ENCODE peak calls at places on chromosomes 13 and 19, in ten cellular contexts. One of them, this sample, is unnamed.

GRCh38 chr19:48965033-48965805 is at the start of gene FTL:
- DNase-seq in lower lobe of right lung: peak; percentile 99
- DNase-seq in foreskin fibroblast: peak; percentile 97
- DNase-seq in activated effector memory CD4-positive, alpha-beta T cell treated with anti-CD3 and anti-CD28 coated beads, Interleukin-2, amount 50 U/mL, for 16 hours: peak; percentile 96
- DNase-seq in stimulated activated naive CD8-positive, alpha-beta T cell treated with anti-CD3 and anti-CD28 coated beads, Interleukin-15, Interleukin-2, amounts not matched to agents 100 U/mL and 50 U/mL, for 24 hours: peak; percentile 96
- DNase-seq in activated B cell treated with CpG ODN at 0.5 μM for 24 hours: peak; percentile 88
- DNase-seq in left lung: peak; percentile 99
- DNase-seq in stimulated activated CD4-positive, alpha-beta T cell treated with anti-CD3 and anti-CD28 coated beads, Interleukin-1b, Interleukin-23, amount 100 ng/mL, for 4 hours: peak; percentile 86
- DNase-seq in T follicular helper cell: peak; percentile 72
- DNase-seq in neuronal stem cell: peak; percentile 84
- DNase-seq in this sample: peak; percentile 98

GRCh38 chr13:106151056-106151699 is 384.3 kb downstream of the EFNB2 start:
- DNase-seq in lower lobe of right lung: no peak
- DNase-seq in foreskin fibroblast: peak; percentile 97
- DNase-seq in activated effector memory CD4-positive, alpha-beta T cell treated with anti-CD3 and anti-CD28 coated beads, Interleukin-2, amount 50 U/mL, for 16 hours: no peak
- DNase-seq in stimulated activated naive CD8-positive, alpha-beta T cell treated with anti-CD3 and anti-CD28 coated beads, Interleukin-15, Interleukin-2, amounts not matched to agents 100 U/mL and 50 U/mL, for 24 hours: no peak
- DNase-seq in activated B cell treated with CpG ODN at 0.5 μM for 24 hours: no peak
- DNase-seq in left lung: no peak
- DNase-seq in stimulated activated CD4-positive, alpha-beta T cell treated with anti-CD3 and anti-CD28 coated beads, Interleukin-1b, Interleukin-23, amount 100 ng/mL, for 4 hours: no peak
- DNase-seq in T follicular helper cell: no peak
- DNase-seq in neuronal stem cell: peak; percentile 48
- DNase-seq in this sample: peak; percentile 85

GRCh38 chr19:11172576-11172975 is 17.0 kb upstream of the SPC24 start:
- DNase-seq in lower lobe of right lung: no peak
- DNase-seq in foreskin fibroblast: no peak
- DNase-seq in activated effector memory CD4-positive, alpha-beta T cell treated with anti-CD3 and anti-CD28 coated beads, Interleukin-2, amount 50 U/mL, for 16 hours: no peak
- DNase-seq in stimulated activated naive CD8-positive, alpha-beta T cell treated with anti-CD3 and anti-CD28 coated beads, Interleukin-15, Interleukin-2, amounts not matched to agents 100 U/mL and 50 U/mL, for 24 hours: no peak
- DNase-seq in activated B cell treated with CpG ODN at 0.5 μM for 24 hours: no peak
- DNase-seq in left lung: no peak
- DNase-seq in stimulated activated CD4-positive, alpha-beta T cell treated with anti-CD3 and anti-CD28 coated beads, Interleukin-1b, Interleukin-23, amount 100 ng/mL, for 4 hours: no peak
- DNase-seq in T follicular helper cell: no peak
- DNase-seq in neuronal stem cell: no peak
- DNase-seq in this sample: no peak

GRCh38 chr19:3670796-3671679 is 29.2 kb downstream of the PIP5K1C start:
- DNase-seq in lower lobe of right lung: peak; percentile 69
- DNase-seq in foreskin fibroblast: peak; percentile 66
- DNase-seq in activated effector memory CD4-positive, alpha-beta T cell treated with anti-CD3 and anti-CD28 coated beads, Interleukin-2, amount 50 U/mL, for 16 hours: peak; percentile 74
- DNase-seq in stimulated activated naive CD8-positive, alpha-beta T cell treated with anti-CD3 and anti-CD28 coated beads, Interleukin-15, Interleukin-2, amounts not matched to agents 100 U/mL and 50 U/mL, for 24 hours: peak; percentile 83
- DNase-seq in activated B cell treated with CpG ODN at 0.5 μM for 24 hours: no peak
- DNase-seq in left lung: peak; percentile 63
- DNase-seq in stimulated activated CD4-positive, alpha-beta T cell treated with anti-CD3 and anti-CD28 coated beads, Interleukin-1b, Interleukin-23, amount 100 ng/mL, for 4 hours: no peak
- DNase-seq in T follicular helper cell: no peak
- DNase-seq in neuronal stem cell: no peak
- DNase-seq in this sample: peak; percentile 81

GRCh38 chr13:64471916-64472315 is 2758.2 kb downstream of the PCDH9 start:
- DNase-seq in lower lobe of right lung: no peak
- DNase-seq in foreskin fibroblast: peak; percentile 23
- DNase-seq in activated effector memory CD4-positive, alpha-beta T cell treated with anti-CD3 and anti-CD28 coated beads, Interleukin-2, amount 50 U/mL, for 16 hours: no peak
- DNase-seq in stimulated activated naive CD8-positive, alpha-beta T cell treated with anti-CD3 and anti-CD28 coated beads, Interleukin-15, Interleukin-2, amounts not matched to agents 100 U/mL and 50 U/mL, for 24 hours: no peak
- DNase-seq in activated B cell treated with CpG ODN at 0.5 μM for 24 hours: no peak
- DNase-seq in left lung: no peak
- DNase-seq in stimulated activated CD4-positive, alpha-beta T cell treated with anti-CD3 and anti-CD28 coated beads, Interleukin-1b, Interleukin-23, amount 100 ng/mL, for 4 hours: no peak
- DNase-seq in T follicular helper cell: no peak
- DNase-seq in neuronal stem cell: no peak
- DNase-seq in this sample: peak; percentile 49

GRCh38 chr13:50220938-50221337 is 205.7 kb downstream of the KCNRG start:
- DNase-seq in lower lobe of right lung: no peak
- DNase-seq in foreskin fibroblast: no peak
- DNase-seq in activated effector memory CD4-positive, alpha-beta T cell treated with anti-CD3 and anti-CD28 coated beads, Interleukin-2, amount 50 U/mL, for 16 hours: no peak
- DNase-seq in stimulated activated naive CD8-positive, alpha-beta T cell treated with anti-CD3 and anti-CD28 coated beads, Interleukin-15, Interleukin-2, amounts not matched to agents 100 U/mL and 50 U/mL, for 24 hours: no peak
- DNase-seq in activated B cell treated with CpG ODN at 0.5 μM for 24 hours: no peak
- DNase-seq in left lung: no peak
- DNase-seq in stimulated activated CD4-positive, alpha-beta T cell treated with anti-CD3 and anti-CD28 coated beads, Interleukin-1b, Interleukin-23, amount 100 ng/mL, for 4 hours: no peak
- DNase-seq in T follicular helper cell: no peak
- DNase-seq in neuronal stem cell: no peak
- DNase-seq in this sample: no peak

GRCh38 chr19:294819-295686 is 3.9 kb upstream of the PLPP2 start:
- DNase-seq in lower lobe of right lung: peak; percentile 67
- DNase-seq in foreskin fibroblast: no peak
- DNase-seq in activated effector memory CD4-positive, alpha-beta T cell treated with anti-CD3 and anti-CD28 coated beads, Interleukin-2, amount 50 U/mL, for 16 hours: peak; percentile 79
- DNase-seq in stimulated activated naive CD8-positive, alpha-beta T cell treated with anti-CD3 and anti-CD28 coated beads, Interleukin-15, Interleukin-2, amounts not matched to agents 100 U/mL and 50 U/mL, for 24 hours: peak; percentile 67
- DNase-seq in activated B cell treated with CpG ODN at 0.5 μM for 24 hours: peak; percentile 38
- DNase-seq in left lung: no peak
- DNase-seq in stimulated activated CD4-positive, alpha-beta T cell treated with anti-CD3 and anti-CD28 coated beads, Interleukin-1b, Interleukin-23, amount 100 ng/mL, for 4 hours: peak; percentile 41
- DNase-seq in T follicular helper cell: no peak
- DNase-seq in neuronal stem cell: no peak
- DNase-seq in this sample: peak; percentile 87

GRCh38 chr13:25652764-25653163 is 281.0 kb downstream of the ATP8A2 start:
- DNase-seq in lower lobe of right lung: no peak
- DNase-seq in foreskin fibroblast: no peak
- DNase-seq in activated effector memory CD4-positive, alpha-beta T cell treated with anti-CD3 and anti-CD28 coated beads, Interleukin-2, amount 50 U/mL, for 16 hours: no peak
- DNase-seq in stimulated activated naive CD8-positive, alpha-beta T cell treated with anti-CD3 and anti-CD28 coated beads, Interleukin-15, Interleukin-2, amounts not matched to agents 100 U/mL and 50 U/mL, for 24 hours: no peak
- DNase-seq in activated B cell treated with CpG ODN at 0.5 μM for 24 hours: no peak
- DNase-seq in left lung: no peak
- DNase-seq in stimulated activated CD4-positive, alpha-beta T cell treated with anti-CD3 and anti-CD28 coated beads, Interleukin-1b, Interleukin-23, amount 100 ng/mL, for 4 hours: no peak
- DNase-seq in T follicular helper cell: no peak
- DNase-seq in neuronal stem cell: no peak
- DNase-seq in this sample: no peak

GRCh38 chr13:50244913-50245574 is 229.8 kb downstream of the KCNRG start:
- DNase-seq in lower lobe of right lung: no peak
- DNase-seq in foreskin fibroblast: peak; percentile 87
- DNase-seq in activated effector memory CD4-positive, alpha-beta T cell treated with anti-CD3 and anti-CD28 coated beads, Interleukin-2, amount 50 U/mL, for 16 hours: peak; percentile 81
- DNase-seq in stimulated activated naive CD8-positive, alpha-beta T cell treated with anti-CD3 and anti-CD28 coated beads, Interleukin-15, Interleukin-2, amounts not matched to agents 100 U/mL and 50 U/mL, for 24 hours: peak; percentile 52
- DNase-seq in activated B cell treated with CpG ODN at 0.5 μM for 24 hours: no peak
- DNase-seq in left lung: peak; percentile 43
- DNase-seq in stimulated activated CD4-positive, alpha-beta T cell treated with anti-CD3 and anti-CD28 coated beads, Interleukin-1b, Interleukin-23, amount 100 ng/mL, for 4 hours: peak; percentile 19
- DNase-seq in T follicular helper cell: no peak
- DNase-seq in neuronal stem cell: no peak
- DNase-seq in this sample: peak; percentile 80

GRCh38 chr13:64041296-64041695 is 2625.6 kb upstream of the PCDH20 start:
- DNase-seq in lower lobe of right lung: no peak
- DNase-seq in foreskin fibroblast: no peak
- DNase-seq in activated effector memory CD4-positive, alpha-beta T cell treated with anti-CD3 and anti-CD28 coated beads, Interleukin-2, amount 50 U/mL, for 16 hours: no peak
- DNase-seq in stimulated activated naive CD8-positive, alpha-beta T cell treated with anti-CD3 and anti-CD28 coated beads, Interleukin-15, Interleukin-2, amounts not matched to agents 100 U/mL and 50 U/mL, for 24 hours: no peak
- DNase-seq in activated B cell treated with CpG ODN at 0.5 μM for 24 hours: no peak
- DNase-seq in left lung: no peak
- DNase-seq in stimulated activated CD4-positive, alpha-beta T cell treated with anti-CD3 and anti-CD28 coated beads, Interleukin-1b, Interleukin-23, amount 100 ng/mL, for 4 hours: no peak
- DNase-seq in T follicular helper cell: no peak
- DNase-seq in neuronal stem cell: no peak
- DNase-seq in this sample: no peak

GRCh38 chr19:30555788-30556110 is 183.6 kb downstream of the ZNF536 start:
- DNase-seq in lower lobe of right lung: no peak
- DNase-seq in foreskin fibroblast: no peak
- DNase-seq in activated effector memory CD4-positive, alpha-beta T cell treated with anti-CD3 and anti-CD28 coated beads, Interleukin-2, amount 50 U/mL, for 16 hours: no peak
- DNase-seq in stimulated activated naive CD8-positive, alpha-beta T cell treated with anti-CD3 and anti-CD28 coated beads, Interleukin-15, Interleukin-2, amounts not matched to agents 100 U/mL and 50 U/mL, for 24 hours: no peak
- DNase-seq in activated B cell treated with CpG ODN at 0.5 μM for 24 hours: no peak
- DNase-seq in left lung: no peak
- DNase-seq in stimulated activated CD4-positive, alpha-beta T cell treated with anti-CD3 and anti-CD28 coated beads, Interleukin-1b, Interleukin-23, amount 100 ng/mL, for 4 hours: no peak
- DNase-seq in T follicular helper cell: no peak
- DNase-seq in neuronal stem cell: no peak
- DNase-seq in this sample: no peak

GRCh38 chr13:54614729-54615128 is 1586.1 kb downstream of the OLFM4 start:
- DNase-seq in lower lobe of right lung: no peak
- DNase-seq in foreskin fibroblast: no peak
- DNase-seq in activated effector memory CD4-positive, alpha-beta T cell treated with anti-CD3 and anti-CD28 coated beads, Interleukin-2, amount 50 U/mL, for 16 hours: no peak
- DNase-seq in stimulated activated naive CD8-positive, alpha-beta T cell treated with anti-CD3 and anti-CD28 coated beads, Interleukin-15, Interleukin-2, amounts not matched to agents 100 U/mL and 50 U/mL, for 24 hours: no peak
- DNase-seq in activated B cell treated with CpG ODN at 0.5 μM for 24 hours: no peak
- DNase-seq in left lung: no peak
- DNase-seq in stimulated activated CD4-positive, alpha-beta T cell treated with anti-CD3 and anti-CD28 coated beads, Interleukin-1b, Interleukin-23, amount 100 ng/mL, for 4 hours: no peak
- DNase-seq in T follicular helper cell: no peak
- DNase-seq in neuronal stem cell: no peak
- DNase-seq in this sample: no peak

GRCh38 chr13:34757441-34757840 is 184.6 kb upstream of the NBEA start:
- DNase-seq in lower lobe of right lung: no peak
- DNase-seq in foreskin fibroblast: peak; percentile 7
- DNase-seq in activated effector memory CD4-positive, alpha-beta T cell treated with anti-CD3 and anti-CD28 coated beads, Interleukin-2, amount 50 U/mL, for 16 hours: no peak
- DNase-seq in stimulated activated naive CD8-positive, alpha-beta T cell treated with anti-CD3 and anti-CD28 coated beads, Interleukin-15, Interleukin-2, amounts not matched to agents 100 U/mL and 50 U/mL, for 24 hours: no peak
- DNase-seq in activated B cell treated with CpG ODN at 0.5 μM for 24 hours: no peak
- DNase-seq in left lung: no peak
- DNase-seq in stimulated activated CD4-positive, alpha-beta T cell treated with anti-CD3 and anti-CD28 coated beads, Interleukin-1b, Interleukin-23, amount 100 ng/mL, for 4 hours: no peak
- DNase-seq in T follicular helper cell: no peak
- DNase-seq in neuronal stem cell: no peak
- DNase-seq in this sample: no peak

GRCh38 chr13:97873398-97873797 is 80.1 kb upstream of the IPO5 start:
- DNase-seq in lower lobe of right lung: no peak
- DNase-seq in foreskin fibroblast: no peak
- DNase-seq in activated effector memory CD4-positive, alpha-beta T cell treated with anti-CD3 and anti-CD28 coated beads, Interleukin-2, amount 50 U/mL, for 16 hours: no peak
- DNase-seq in stimulated activated naive CD8-positive, alpha-beta T cell treated with anti-CD3 and anti-CD28 coated beads, Interleukin-15, Interleukin-2, amounts not matched to agents 100 U/mL and 50 U/mL, for 24 hours: no peak
- DNase-seq in activated B cell treated with CpG ODN at 0.5 μM for 24 hours: no peak
- DNase-seq in left lung: no peak
- DNase-seq in stimulated activated CD4-positive, alpha-beta T cell treated with anti-CD3 and anti-CD28 coated beads, Interleukin-1b, Interleukin-23, amount 100 ng/mL, for 4 hours: no peak
- DNase-seq in T follicular helper cell: no peak
- DNase-seq in neuronal stem cell: no peak
- DNase-seq in this sample: no peak

GRCh38 chr13:74289861-74290260 is 155.7 kb upstream of the KLF12 start:
- DNase-seq in lower lobe of right lung: no peak
- DNase-seq in foreskin fibroblast: no peak
- DNase-seq in activated effector memory CD4-positive, alpha-beta T cell treated with anti-CD3 and anti-CD28 coated beads, Interleukin-2, amount 50 U/mL, for 16 hours: no peak
- DNase-seq in stimulated activated naive CD8-positive, alpha-beta T cell treated with anti-CD3 and anti-CD28 coated beads, Interleukin-15, Interleukin-2, amounts not matched to agents 100 U/mL and 50 U/mL, for 24 hours: no peak
- DNase-seq in activated B cell treated with CpG ODN at 0.5 μM for 24 hours: no peak
- DNase-seq in left lung: no peak
- DNase-seq in stimulated activated CD4-positive, alpha-beta T cell treated with anti-CD3 and anti-CD28 coated beads, Interleukin-1b, Interleukin-23, amount 100 ng/mL, for 4 hours: no peak
- DNase-seq in T follicular helper cell: no peak
- DNase-seq in neuronal stem cell: no peak
- DNase-seq in this sample: no peak

GRCh38 chr19:15828121-15828620 is 12.7 kb upstream of the OR10H1 start:
- DNase-seq in lower lobe of right lung: no peak
- DNase-seq in foreskin fibroblast: no peak
- DNase-seq in activated effector memory CD4-positive, alpha-beta T cell treated with anti-CD3 and anti-CD28 coated beads, Interleukin-2, amount 50 U/mL, for 16 hours: no peak
- DNase-seq in stimulated activated naive CD8-positive, alpha-beta T cell treated with anti-CD3 and anti-CD28 coated beads, Interleukin-15, Interleukin-2, amounts not matched to agents 100 U/mL and 50 U/mL, for 24 hours: no peak
- DNase-seq in activated B cell treated with CpG ODN at 0.5 μM for 24 hours: no peak
- DNase-seq in left lung: no peak
- DNase-seq in stimulated activated CD4-positive, alpha-beta T cell treated with anti-CD3 and anti-CD28 coated beads, Interleukin-1b, Interleukin-23, amount 100 ng/mL, for 4 hours: no peak
- DNase-seq in T follicular helper cell: no peak
- DNase-seq in neuronal stem cell: no peak
- DNase-seq in this sample: no peak

GRCh38 chr13:66948910-66949309 is 281.2 kb downstream of the PCDH9 start:
- DNase-seq in lower lobe of right lung: no peak
- DNase-seq in foreskin fibroblast: no peak
- DNase-seq in activated effector memory CD4-positive, alpha-beta T cell treated with anti-CD3 and anti-CD28 coated beads, Interleukin-2, amount 50 U/mL, for 16 hours: no peak
- DNase-seq in stimulated activated naive CD8-positive, alpha-beta T cell treated with anti-CD3 and anti-CD28 coated beads, Interleukin-15, Interleukin-2, amounts not matched to agents 100 U/mL and 50 U/mL, for 24 hours: no peak
- DNase-seq in activated B cell treated with CpG ODN at 0.5 μM for 24 hours: no peak
- DNase-seq in left lung: no peak
- DNase-seq in stimulated activated CD4-positive, alpha-beta T cell treated with anti-CD3 and anti-CD28 coated beads, Interleukin-1b, Interleukin-23, amount 100 ng/mL, for 4 hours: no peak
- DNase-seq in T follicular helper cell: no peak
- DNase-seq in neuronal stem cell: no peak
- DNase-seq in this sample: no peak

GRCh38 chr13:98717256-98717655 is 35.2 kb downstream of the SLC15A1 start:
- DNase-seq in lower lobe of right lung: no peak
- DNase-seq in foreskin fibroblast: no peak
- DNase-seq in activated effector memory CD4-positive, alpha-beta T cell treated with anti-CD3 and anti-CD28 coated beads, Interleukin-2, amount 50 U/mL, for 16 hours: no peak
- DNase-seq in stimulated activated naive CD8-positive, alpha-beta T cell treated with anti-CD3 and anti-CD28 coated beads, Interleukin-15, Interleukin-2, amounts not matched to agents 100 U/mL and 50 U/mL, for 24 hours: no peak
- DNase-seq in activated B cell treated with CpG ODN at 0.5 μM for 24 hours: no peak
- DNase-seq in left lung: no peak
- DNase-seq in stimulated activated CD4-positive, alpha-beta T cell treated with anti-CD3 and anti-CD28 coated beads, Interleukin-1b, Interleukin-23, amount 100 ng/mL, for 4 hours: no peak
- DNase-seq in T follicular helper cell: no peak
- DNase-seq in neuronal stem cell: no peak
- DNase-seq in this sample: no peak

GRCh38 chr19:48123907-48124675 is 13.5 kb upstream of the PLA2G4C start:
- DNase-seq in lower lobe of right lung: no peak
- DNase-seq in foreskin fibroblast: peak; percentile 89
- DNase-seq in activated effector memory CD4-positive, alpha-beta T cell treated with anti-CD3 and anti-CD28 coated beads, Interleukin-2, amount 50 U/mL, for 16 hours: no peak
- DNase-seq in stimulated activated naive CD8-positive, alpha-beta T cell treated with anti-CD3 and anti-CD28 coated beads, Interleukin-15, Interleukin-2, amounts not matched to agents 100 U/mL and 50 U/mL, for 24 hours: peak; percentile 69
- DNase-seq in activated B cell treated with CpG ODN at 0.5 μM for 24 hours: no peak
- DNase-seq in left lung: no peak
- DNase-seq in stimulated activated CD4-positive, alpha-beta T cell treated with anti-CD3 and anti-CD28 coated beads, Interleukin-1b, Interleukin-23, amount 100 ng/mL, for 4 hours: no peak
- DNase-seq in T follicular helper cell: no peak
- DNase-seq in neuronal stem cell: peak; percentile 54
- DNase-seq in this sample: peak; percentile 31

GRCh38 chr19:55487884-55488687 is at the start of gene SSC5D:
- DNase-seq in lower lobe of right lung: no peak
- DNase-seq in foreskin fibroblast: no peak
- DNase-seq in activated effector memory CD4-positive, alpha-beta T cell treated with anti-CD3 and anti-CD28 coated beads, Interleukin-2, amount 50 U/mL, for 16 hours: no peak
- DNase-seq in stimulated activated naive CD8-positive, alpha-beta T cell treated with anti-CD3 and anti-CD28 coated beads, Interleukin-15, Interleukin-2, amounts not matched to agents 100 U/mL and 50 U/mL, for 24 hours: no peak
- DNase-seq in activated B cell treated with CpG ODN at 0.5 μM for 24 hours: no peak
- DNase-seq in left lung: peak; percentile 73
- DNase-seq in stimulated activated CD4-positive, alpha-beta T cell treated with anti-CD3 and anti-CD28 coated beads, Interleukin-1b, Interleukin-23, amount 100 ng/mL, for 4 hours: no peak
- DNase-seq in T follicular helper cell: no peak
- DNase-seq in neuronal stem cell: no peak
- DNase-seq in this sample: peak; percentile 85

GRCh38 chr19:2385053-2385721 is 25.1 kb downstream of the TMPRSS9 start:
- DNase-seq in lower lobe of right lung: no peak
- DNase-seq in foreskin fibroblast: peak; percentile 87
- DNase-seq in activated effector memory CD4-positive, alpha-beta T cell treated with anti-CD3 and anti-CD28 coated beads, Interleukin-2, amount 50 U/mL, for 16 hours: no peak
- DNase-seq in stimulated activated naive CD8-positive, alpha-beta T cell treated with anti-CD3 and anti-CD28 coated beads, Interleukin-15, Interleukin-2, amounts not matched to agents 100 U/mL and 50 U/mL, for 24 hours: no peak
- DNase-seq in activated B cell treated with CpG ODN at 0.5 μM for 24 hours: no peak
- DNase-seq in left lung: no peak
- DNase-seq in stimulated activated CD4-positive, alpha-beta T cell treated with anti-CD3 and anti-CD28 coated beads, Interleukin-1b, Interleukin-23, amount 100 ng/mL, for 4 hours: no peak
- DNase-seq in T follicular helper cell: peak; percentile 3
- DNase-seq in neuronal stem cell: no peak
- DNase-seq in this sample: peak; percentile 89

GRCh38 chr19:13209797-13210775 is 59.9 kb downstream of the IER2 start:
- DNase-seq in lower lobe of right lung: no peak
- DNase-seq in foreskin fibroblast: no peak
- DNase-seq in activated effector memory CD4-positive, alpha-beta T cell treated with anti-CD3 and anti-CD28 coated beads, Interleukin-2, amount 50 U/mL, for 16 hours: no peak
- DNase-seq in stimulated activated naive CD8-positive, alpha-beta T cell treated with anti-CD3 and anti-CD28 coated beads, Interleukin-15, Interleukin-2, amounts not matched to agents 100 U/mL and 50 U/mL, for 24 hours: no peak
- DNase-seq in activated B cell treated with CpG ODN at 0.5 μM for 24 hours: peak; percentile 16
- DNase-seq in left lung: no peak
- DNase-seq in stimulated activated CD4-positive, alpha-beta T cell treated with anti-CD3 and anti-CD28 coated beads, Interleukin-1b, Interleukin-23, amount 100 ng/mL, for 4 hours: no peak
- DNase-seq in T follicular helper cell: no peak
- DNase-seq in neuronal stem cell: no peak
- DNase-seq in this sample: no peak

GRCh38 chr13:52319876-52320275 is 86.1 kb downstream of the THSD1 start:
- DNase-seq in lower lobe of right lung: no peak
- DNase-seq in foreskin fibroblast: peak; percentile 6
- DNase-seq in activated effector memory CD4-positive, alpha-beta T cell treated with anti-CD3 and anti-CD28 coated beads, Interleukin-2, amount 50 U/mL, for 16 hours: no peak
- DNase-seq in stimulated activated naive CD8-positive, alpha-beta T cell treated with anti-CD3 and anti-CD28 coated beads, Interleukin-15, Interleukin-2, amounts not matched to agents 100 U/mL and 50 U/mL, for 24 hours: no peak
- DNase-seq in activated B cell treated with CpG ODN at 0.5 μM for 24 hours: no peak
- DNase-seq in left lung: no peak
- DNase-seq in stimulated activated CD4-positive, alpha-beta T cell treated with anti-CD3 and anti-CD28 coated beads, Interleukin-1b, Interleukin-23, amount 100 ng/mL, for 4 hours: no peak
- DNase-seq in T follicular helper cell: no peak
- DNase-seq in neuronal stem cell: no peak
- DNase-seq in this sample: no peak

GRCh38 chr19:17248011-17248776 is 2.5 kb upstream of the NR2F6 start:
- DNase-seq in lower lobe of right lung: no peak
- DNase-seq in foreskin fibroblast: no peak
- DNase-seq in activated effector memory CD4-positive, alpha-beta T cell treated with anti-CD3 and anti-CD28 coated beads, Interleukin-2, amount 50 U/mL, for 16 hours: no peak
- DNase-seq in stimulated activated naive CD8-positive, alpha-beta T cell treated with anti-CD3 and anti-CD28 coated beads, Interleukin-15, Interleukin-2, amounts not matched to agents 100 U/mL and 50 U/mL, for 24 hours: no peak
- DNase-seq in activated B cell treated with CpG ODN at 0.5 μM for 24 hours: no peak
- DNase-seq in left lung: no peak
- DNase-seq in stimulated activated CD4-positive, alpha-beta T cell treated with anti-CD3 and anti-CD28 coated beads, Interleukin-1b, Interleukin-23, amount 100 ng/mL, for 4 hours: no peak
- DNase-seq in T follicular helper cell: no peak
- DNase-seq in neuronal stem cell: no peak
- DNase-seq in this sample: no peak

GRCh38 chr13:24086642-24087041 is 73.9 kb upstream of the SPATA13 start:
- DNase-seq in lower lobe of right lung: no peak
- DNase-seq in foreskin fibroblast: no peak
- DNase-seq in activated effector memory CD4-positive, alpha-beta T cell treated with anti-CD3 and anti-CD28 coated beads, Interleukin-2, amount 50 U/mL, for 16 hours: no peak
- DNase-seq in stimulated activated naive CD8-positive, alpha-beta T cell treated with anti-CD3 and anti-CD28 coated beads, Interleukin-15, Interleukin-2, amounts not matched to agents 100 U/mL and 50 U/mL, for 24 hours: no peak
- DNase-seq in activated B cell treated with CpG ODN at 0.5 μM for 24 hours: no peak
- DNase-seq in left lung: no peak
- DNase-seq in stimulated activated CD4-positive, alpha-beta T cell treated with anti-CD3 and anti-CD28 coated beads, Interleukin-1b, Interleukin-23, amount 100 ng/mL, for 4 hours: no peak
- DNase-seq in T follicular helper cell: no peak
- DNase-seq in neuronal stem cell: no peak
- DNase-seq in this sample: no peak

GRCh38 chr13:107799001-107799400 is 416.3 kb downstream of the LIG4 start:
- DNase-seq in lower lobe of right lung: no peak
- DNase-seq in foreskin fibroblast: no peak
- DNase-seq in activated effector memory CD4-positive, alpha-beta T cell treated with anti-CD3 and anti-CD28 coated beads, Interleukin-2, amount 50 U/mL, for 16 hours: no peak
- DNase-seq in stimulated activated naive CD8-positive, alpha-beta T cell treated with anti-CD3 and anti-CD28 coated beads, Interleukin-15, Interleukin-2, amounts not matched to agents 100 U/mL and 50 U/mL, for 24 hours: no peak
- DNase-seq in activated B cell treated with CpG ODN at 0.5 μM for 24 hours: no peak
- DNase-seq in left lung: no peak
- DNase-seq in stimulated activated CD4-positive, alpha-beta T cell treated with anti-CD3 and anti-CD28 coated beads, Interleukin-1b, Interleukin-23, amount 100 ng/mL, for 4 hours: no peak
- DNase-seq in T follicular helper cell: no peak
- DNase-seq in neuronal stem cell: no peak
- DNase-seq in this sample: no peak

GRCh38 chr13:67935655-67936054 is 705.5 kb upstream of the PCDH9 start:
- DNase-seq in lower lobe of right lung: no peak
- DNase-seq in foreskin fibroblast: no peak
- DNase-seq in activated effector memory CD4-positive, alpha-beta T cell treated with anti-CD3 and anti-CD28 coated beads, Interleukin-2, amount 50 U/mL, for 16 hours: no peak
- DNase-seq in stimulated activated naive CD8-positive, alpha-beta T cell treated with anti-CD3 and anti-CD28 coated beads, Interleukin-15, Interleukin-2, amounts not matched to agents 100 U/mL and 50 U/mL, for 24 hours: no peak
- DNase-seq in activated B cell treated with CpG ODN at 0.5 μM for 24 hours: no peak
- DNase-seq in left lung: no peak
- DNase-seq in stimulated activated CD4-positive, alpha-beta T cell treated with anti-CD3 and anti-CD28 coated beads, Interleukin-1b, Interleukin-23, amount 100 ng/mL, for 4 hours: no peak
- DNase-seq in T follicular helper cell: no peak
- DNase-seq in neuronal stem cell: no peak
- DNase-seq in this sample: no peak

GRCh38 chr13:36673352-36673751 is 468 bp upstream of the SERTM1 start:
- DNase-seq in lower lobe of right lung: no peak
- DNase-seq in foreskin fibroblast: no peak
- DNase-seq in activated effector memory CD4-positive, alpha-beta T cell treated with anti-CD3 and anti-CD28 coated beads, Interleukin-2, amount 50 U/mL, for 16 hours: no peak
- DNase-seq in stimulated activated naive CD8-positive, alpha-beta T cell treated with anti-CD3 and anti-CD28 coated beads, Interleukin-15, Interleukin-2, amounts not matched to agents 100 U/mL and 50 U/mL, for 24 hours: no peak
- DNase-seq in activated B cell treated with CpG ODN at 0.5 μM for 24 hours: no peak
- DNase-seq in left lung: no peak
- DNase-seq in stimulated activated CD4-positive, alpha-beta T cell treated with anti-CD3 and anti-CD28 coated beads, Interleukin-1b, Interleukin-23, amount 100 ng/mL, for 4 hours: no peak
- DNase-seq in T follicular helper cell: no peak
- DNase-seq in neuronal stem cell: no peak
- DNase-seq in this sample: peak; percentile 3